ENCODE peak calls at places on chromosomes 12 and 14, in seven cellular contexts. A is tibial nerve, C is body of pancreas, N is stomach, X is HCT116, V is spleen, D is transverse colon. Q is an unnamed sample. For H3K27me3, the result is how much of the 10 kb centered on the place peaks cover.

GRCh38 chr14:50362791-50363733 is 33.6 kb downstream of the CDKL1 start:
- DNase-seq in N (no peak), A (no peak), X (no peak), C (no peak), V (peak), D (no peak), Q (no peak)

GRCh38 chr12:130339946-130340345 is 2.3 kb downstream of the PIWIL1 start:
- DNase-seq in V (no peak), D (peak), N (no peak), X (no peak), A (no peak), C (no peak), Q (no peak)

GRCh38 chr12:49293056-49293956 is 1.6 kb upstream of the PRPH start:
- DNase-seq in D (no peak), N (peak), C (peak), A (no peak), V (peak), X (no peak), Q (peak)

GRCh38 chr12:131610891-131611290 is 100.0 kb upstream of the SFSWAP start:
- DNase-seq in X (no peak), N (no peak), D (no peak), A (no peak), C (no peak), V (peak), Q (no peak)

GRCh38 chr14:52950898-52951729 is at the start of gene FERMT2:
- DNase-seq in C (peak), N (peak), A (peak), D (peak), V (peak), X (peak), Q (peak)

GRCh38 chr12:131003676-131004075 is 50.0 kb downstream of the ADGRD1 start:
- DNase-seq in D (no peak), N (no peak), X (no peak), A (no peak), C (no peak), V (peak), Q (no peak)

GRCh38 chr12:852864-853263 is 96.6 kb downstream of the RAD52 start:
- DNase-seq in D (no peak), C (no peak), N (no peak), A (no peak), V (no peak), X (no peak), Q (no peak)

GRCh38 chr14:99779751-99780150 is 13.5 kb upstream of the EML1 start:
- DNase-seq in C (no peak), N (no peak), X (no peak), A (no peak), V (no peak), D (no peak), Q (no peak)

GRCh38 chr12:26795899-26796298 is 37.1 kb downstream of the ITPR2 start:
- DNase-seq in X (no peak), C (no peak), N (no peak), V (no peak), A (no peak), D (no peak), Q (no peak)

GRCh38 chr14:68621400-68622365 is 171.2 kb downstream of the ZFP36L1 start:
- DNase-seq in D (no peak), V (no peak), X (no peak), C (no peak), N (no peak), A (peak), Q (peak)

GRCh38 chr12:2147335-2147734 is 94.5 kb downstream of the CACNA1C start:
- DNase-seq in C (no peak), X (no peak), N (no peak), V (no peak), D (no peak), A (no peak), Q (no peak)

GRCh38 chr14:92481386-92481785 is 32.2 kb upstream of the RIN3 start:
- DNase-seq in C (no peak), D (peak), X (no peak), A (no peak), N (no peak), V (no peak), Q (no peak)
- TF ChIP-seq CTCF in C (no peak), D (no peak), X (peak), A (no peak), N (no peak), V (no peak), Q (no peak)

GRCh38 chr14:23356036-23356435 is 3.3 kb upstream of the SLC22A17 start:
- DNase-seq in V (peak), X (no peak), A (no peak), C (no peak), D (no peak), N (no peak), Q (no peak)
- H3K27me3 ChIP-seq in V (under half), X (under half), A (under half), C (under half), D (under half), N (under half), Q (under half)

DNA sequence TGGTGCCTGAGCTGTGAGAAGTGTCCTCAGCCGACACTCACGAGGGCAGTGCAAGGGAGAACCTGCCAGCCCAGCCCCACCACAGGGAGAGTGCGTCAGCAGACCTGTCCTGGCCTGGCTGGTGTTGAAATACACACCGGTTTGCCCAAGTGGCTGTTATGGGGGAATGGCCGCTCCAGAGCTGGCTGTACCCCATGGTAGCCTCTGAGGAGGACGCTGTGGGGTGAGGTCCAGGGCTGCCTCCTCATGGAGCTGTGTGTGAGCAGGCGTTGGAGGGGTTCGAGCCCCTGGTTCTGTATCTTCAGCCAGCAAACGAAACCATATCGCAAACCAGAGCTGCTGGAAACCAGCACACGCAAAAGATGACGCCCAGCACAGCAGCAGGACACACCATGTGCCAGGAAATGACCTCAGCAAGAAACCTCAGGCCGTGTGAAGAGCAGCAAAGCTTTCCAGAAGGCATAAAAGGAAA is 9.3 kb downstream of the ANKRD9 start:
- DNase-seq in V (no peak), X (no peak), D (peak), N (no peak), A (peak), C (no peak), Q (peak)
- TF ChIP-seq POLR2A in V (no peak), X (no peak), D (no peak), N (no peak), A (no peak), C (no peak), Q (no peak)

GRCh38 chr12:120238839-120239445 is 26.6 kb downstream of the PXN start:
- DNase-seq in X (no peak), A (no peak), N (no peak), V (no peak), C (no peak), D (no peak), Q (no peak)

GRCh38 chr12:120234643-120235368 is 30.7 kb downstream of the PXN start:
- DNase-seq in X (peak), N (peak), V (peak), A (peak), D (peak), C (peak), Q (peak)

GRCh38 chr12:120236124-120236398 is 29.5 kb downstream of the PXN start:
- DNase-seq in X (no peak), N (no peak), V (no peak), D (no peak), C (no peak), A (no peak), Q (no peak)

GRCh38 chr12:120238224-120238616 is 27.3 kb downstream of the PXN start:
- DNase-seq in N (no peak), V (no peak), X (no peak), D (no peak), A (no peak), C (no peak), Q (no peak)

GRCh38 chr12:120235369-120236123 is 30.0 kb downstream of the PXN start:
- DNase-seq in C (no peak), N (no peak), A (no peak), X (no peak), V (no peak), D (no peak), Q (no peak)
- TF ChIP-seq CTCF in C (no peak), N (no peak), A (no peak), X (peak), V (no peak), D (no peak), Q (no peak)

GRCh38 chr12:54586620-54587019 is 1.8 kb downstream of the PPP1R1A start:
- DNase-seq in V (no peak), A (no peak), D (no peak), N (no peak), X (no peak), C (no peak), Q (no peak)
- H3K27me3 ChIP-seq in V (under half), A (under half), D (under half), N (under half), X (under half), C (under half), Q (under half)

DNA sequence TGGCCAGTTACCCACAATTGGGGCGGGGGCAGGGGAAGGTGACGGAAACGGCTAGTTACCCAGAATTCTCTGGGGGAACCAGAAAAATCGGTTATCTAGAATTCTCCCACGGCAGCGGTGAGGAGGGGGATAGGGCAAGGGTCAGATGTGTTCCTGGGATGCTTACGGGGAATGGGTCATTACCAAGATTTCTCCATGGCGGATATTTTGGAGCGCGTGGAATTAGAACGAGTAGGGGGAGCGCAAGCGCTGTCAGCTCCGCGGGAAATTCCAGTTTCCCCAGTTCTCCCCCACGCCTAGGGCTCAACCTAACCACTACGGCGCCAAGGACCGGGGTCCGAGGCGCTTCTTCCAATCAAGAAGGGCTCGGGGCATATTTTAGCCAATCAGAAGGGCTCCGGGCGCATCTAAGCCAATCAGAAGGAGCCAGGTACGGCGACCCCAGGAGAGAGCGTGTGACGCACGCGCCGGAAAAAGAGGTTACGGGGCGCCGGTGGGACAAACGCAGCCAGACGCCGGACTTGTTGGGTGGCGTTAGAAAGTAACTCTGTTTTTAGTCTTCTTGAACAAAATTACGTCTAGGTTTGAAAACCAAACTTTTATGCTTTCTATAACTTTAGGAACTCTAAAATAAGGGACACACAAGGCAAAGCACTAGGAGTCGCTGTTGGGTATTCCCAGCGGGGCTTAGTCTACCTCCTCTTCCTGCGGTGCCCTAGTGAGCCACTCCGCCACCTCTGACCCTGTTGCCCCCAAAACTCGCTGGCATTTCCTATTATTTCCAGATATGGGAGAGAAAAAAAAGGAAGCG is at the start of gene PAN2:
- DNase-seq in X (peak), V (peak), D (peak), A (peak), C (peak), N (peak), Q (peak)
- TF ChIP-seq POLR2A in X (peak), V (peak), D (peak), A (peak), C (peak), N (no peak), Q (peak)

DNA sequence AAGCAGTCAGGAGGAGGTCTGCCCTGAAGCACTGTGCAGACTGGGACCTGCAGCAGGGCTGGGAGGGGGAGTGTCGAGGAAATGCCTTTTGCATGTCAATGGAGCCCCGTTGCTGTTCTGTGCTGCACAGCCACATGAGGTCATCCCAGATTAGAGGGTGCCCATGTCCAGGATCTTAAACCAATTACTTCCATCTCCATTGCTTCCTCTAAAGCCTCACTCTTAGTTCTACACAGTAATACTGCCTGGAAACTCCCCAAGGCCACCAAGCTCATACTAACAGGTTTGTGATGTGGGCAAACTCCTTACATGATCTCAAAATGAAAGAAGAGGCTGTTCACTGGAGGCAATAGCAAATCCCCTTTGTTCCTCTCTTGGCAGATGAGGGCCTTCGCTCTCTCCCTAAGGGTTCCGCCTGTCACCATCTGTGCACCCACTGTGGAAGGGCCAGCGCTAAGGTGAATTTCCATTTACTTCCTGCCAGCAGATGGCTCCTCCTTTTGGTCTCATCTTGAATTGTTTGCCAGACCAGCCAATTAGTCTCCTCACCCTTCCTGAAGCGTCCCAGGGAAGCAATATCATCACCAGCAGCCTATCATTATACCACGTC is 35.4 kb upstream of the LTA4H start:
- DNase-seq in V (no peak), N (no peak), A (no peak), D (peak), C (no peak), X (no peak), Q (no peak)
- TF ChIP-seq CTCF in V (no peak), N (no peak), A (no peak), D (no peak), C (no peak), X (peak), Q (peak)

GRCh38 chr14:85535316-85535715 is 5.4 kb downstream of the FLRT2 start:
- DNase-seq in D (no peak), V (no peak), N (no peak), A (no peak), X (no peak), C (no peak), Q (no peak)

GRCh38 chr14:85532981-85533820 is 3.3 kb downstream of the FLRT2 start:
- DNase-seq in X (no peak), D (no peak), N (peak), C (peak), V (no peak), A (peak), Q (no peak)

GRCh38 chr14:85534914-85535313 is 5.0 kb downstream of the FLRT2 start:
- DNase-seq in N (no peak), V (no peak), X (no peak), A (no peak), C (no peak), D (no peak), Q (no peak)

GRCh38 chr14:85533821-85534271 is 3.9 kb downstream of the FLRT2 start:
- DNase-seq in X (no peak), N (no peak), C (peak), V (no peak), A (no peak), D (no peak), Q (no peak)

GRCh38 chr14:85534435-85534834 is 4.5 kb downstream of the FLRT2 start:
- DNase-seq in A (no peak), C (no peak), D (no peak), N (no peak), X (no peak), V (no peak), Q (no peak)
- H3K27me3 ChIP-seq in A (under half), C (under half), D (half or more), N (half or more), X (under half), V (under half), Q (under half)